ENCODE peak calls at places on chromosomes 3 and 15, in ten cellular contexts. C is HCT116, V is fibroblast of lung, E is IMR-90, Y is OCI-LY7, P is neural progenitor cell, F is GM23248, H is PC-3, A is mammary epithelial cell, W is GM23338. L is an unnamed sample.

GRCh38 chr3:32843504-32844321 is 25.9 kb downstream of the TRIM71 start:
- DNase-seq in C (no peak), V (no peak), E (no peak), Y (no peak), P (peak; percentile 96), F (no peak), H (no peak), A (no peak), W (peak; percentile 89), L (no peak)

GRCh38 chr3:100630664-100631063 is 21.3 kb downstream of the ADGRG7 start:
- DNase-seq in C (no peak), V (no peak), E (peak; percentile 15), Y (no peak), P (no peak), F (peak; percentile 7), H (peak; percentile 40), A (no peak), W (peak; percentile 45), L (no peak)

GRCh38 chr3:138862924-138863775 is 28.4 kb upstream of the PIK3CB start:
- DNase-seq in C (peak; percentile 81), V (peak; percentile 56), E (peak; percentile 76), Y (no peak), P (no peak), F (peak; percentile 89), H (peak; percentile 88), A (peak; percentile 96), W (peak; percentile 62), L (peak; percentile 89)

GRCh38 chr15:31230630-31231485 is 95.8 kb upstream of the KLF13 start:
- DNase-seq in C (no peak), V (no peak), E (no peak), Y (peak; percentile 100), P (no peak), F (no peak), H (no peak), A (no peak), W (no peak), L (no peak)

GRCh38 chr3:168511428-168512014 is 415.8 kb upstream of the GOLIM4 start:
- DNase-seq in C (no peak), V (peak; percentile 48), E (peak; percentile 20), Y (peak; percentile 0), P (no peak), F (peak; percentile 52), H (peak; percentile 50), A (no peak), W (peak; percentile 44), L (no peak)

GRCh38 chr3:136038668-136039067 is 73.1 kb downstream of the PPP2R3A start:
- DNase-seq in C (no peak), V (no peak), E (no peak), Y (no peak), P (no peak), F (no peak), H (no peak), A (no peak), W (no peak), L (no peak)

GRCh38 chr15:74460298-74460697 is 662 bp downstream of the UBL7 start:
- DNase-seq in C (no peak), V (no peak), E (no peak), Y (peak; percentile 27), P (no peak), F (no peak), H (no peak), A (no peak), W (peak; percentile 34), L (peak; percentile 80)

GRCh38 chr3:88986834-88987233 is 120.6 kb upstream of the EPHA3 start:
- DNase-seq in C (no peak), V (peak; percentile 1), E (peak; percentile 65), Y (no peak), P (no peak), F (peak; percentile 79), H (peak; percentile 82), A (peak; percentile 93), W (no peak), L (peak; percentile 18)

GRCh38 chr3:32954506-32954905 is 3.1 kb downstream of the CCR4 start:
- DNase-seq in C (no peak), V (no peak), E (no peak), Y (no peak), P (no peak), F (no peak), H (no peak), A (peak; percentile 61), W (no peak), L (no peak)

GRCh38 chr3:188134856-188135255 is 19.1 kb upstream of the LPP start:
- DNase-seq in C (no peak), V (no peak), E (no peak), Y (no peak), P (no peak), F (no peak), H (no peak), A (no peak), W (no peak), L (no peak)

GRCh38 chr3:197801801-197802504 is 10.9 kb downstream of the LRCH3 start:
- DNase-seq in C (no peak), V (peak; percentile 48), E (peak; percentile 51), Y (peak; percentile 57), P (no peak), F (peak; percentile 73), H (peak; percentile 59), A (peak; percentile 60), W (peak; percentile 35), L (peak; percentile 15)

GRCh38 chr3:155236473-155236872 is 57.0 kb downstream of the STRIT1 start:
- DNase-seq in C (no peak), V (no peak), E (no peak), Y (no peak), P (no peak), F (no peak), H (no peak), A (no peak), W (no peak), L (no peak)
- H3K4me2 ChIP-seq in C (no peak overlapping the region), V (no peak overlapping the region), E (no peak overlapping the region), Y (no peak overlapping the region), P (no peak overlapping the region), F (no peak overlapping the region), H (no peak overlapping the region), A (no peak overlapping the region), W (no peak overlapping the region), L (no peak overlapping the region)

GRCh38 chr3:49352286-49352685 is 5.9 kb downstream of the GPX1 start:
- DNase-seq in C (no peak), V (no peak), E (no peak), Y (no peak), P (no peak), F (peak; percentile 17), H (no peak), A (no peak), W (no peak), L (no peak)

GRCh38 chr3:49353022-49353421 is 5.1 kb downstream of the GPX1 start:
- DNase-seq in C (no peak), V (no peak), E (no peak), Y (no peak), P (no peak), F (peak; percentile 18), H (peak; percentile 42), A (no peak), W (no peak), L (no peak)

GRCh38 chr3:49349617-49350114 is 8.5 kb downstream of the GPX1 start:
- DNase-seq in C (no peak), V (no peak), E (no peak), Y (no peak), P (no peak), F (no peak), H (no peak), A (no peak), W (no peak), L (no peak)

GRCh38 chr3:49346797-49347251 is 7.0 kb upstream of the USP4 start:
- DNase-seq in C (no peak), V (peak; percentile 44), E (peak; percentile 69), Y (no peak), P (no peak), F (peak; percentile 82), H (peak; percentile 83), A (peak; percentile 67), W (no peak), L (peak; percentile 85)

GRCh38 chr3:49351521-49352011 is 6.6 kb downstream of the GPX1 start:
- DNase-seq in C (no peak), V (peak; percentile 90), E (peak; percentile 94), Y (no peak), P (no peak), F (peak; percentile 88), H (peak; percentile 85), A (peak; percentile 83), W (no peak), L (peak; percentile 94)
- H3K4me1 ChIP-seq in C (peaks cover 7% of the 10 kb centered on the region), V (peaks cover 15% of the 10 kb centered on the region), E (peaks cover 20% of the 10 kb centered on the region), Y (peaks cover 38% of the 10 kb centered on the region), P (no peaks in the 10 kb centered on the region), F (peaks cover 38% of the 10 kb centered on the region), H (peaks cover 36% of the 10 kb centered on the region), A (peaks cover 38% of the 10 kb centered on the region), W (no peaks in the 10 kb centered on the region), L (peaks cover 34% of the 10 kb centered on the region)

DNA sequence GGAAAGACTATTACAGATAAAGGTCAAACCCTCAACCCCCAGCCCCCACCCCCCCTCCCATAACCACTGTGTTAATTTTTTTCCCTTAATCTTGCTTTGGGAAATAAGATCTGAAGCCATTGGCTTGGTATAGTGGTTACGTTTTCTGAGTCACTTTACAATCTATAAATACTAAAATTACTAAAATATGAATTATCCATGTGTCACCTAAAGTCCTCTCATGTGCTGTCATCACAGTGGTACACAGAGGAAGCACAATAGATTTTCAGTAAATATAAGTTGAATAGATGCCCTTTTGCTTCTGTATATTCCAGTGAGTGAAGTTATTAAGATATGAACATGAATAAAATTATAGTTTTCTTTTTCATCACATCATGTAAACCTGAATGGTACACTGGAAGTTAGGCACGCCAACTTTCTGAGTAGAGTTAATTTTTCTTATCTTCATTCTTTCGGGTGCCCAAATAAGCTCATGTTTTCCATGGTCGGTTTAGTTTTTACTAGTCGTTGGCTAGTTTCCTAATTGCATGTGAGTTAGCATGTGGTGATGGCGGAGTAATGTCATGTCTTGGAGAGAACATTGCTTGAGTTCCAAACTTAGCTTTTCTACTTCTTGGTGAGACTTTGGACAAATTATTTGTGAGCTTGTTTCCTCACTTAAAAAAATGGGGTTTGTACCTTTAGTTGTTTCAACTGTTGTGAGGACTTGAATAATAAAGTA is 11.5 kb downstream of the PPP4R2 start:
- DNase-seq in C (no peak), V (peak; percentile 7), E (no peak), Y (no peak), P (no peak), F (peak; percentile 35), H (no peak), A (no peak), W (no peak), L (peak; percentile 36)
- H3K36me3 ChIP-seq in C (peaks cover 16% of the 10 kb centered on the region), V (peaks cover 6% of the 10 kb centered on the region), E (peaks cover 25% of the 10 kb centered on the region), Y (peaks cover 98% of the 10 kb centered on the region), P (peaks cover 10% of the 10 kb centered on the region), F (peaks cover 15% of the 10 kb centered on the region), H (peaks cover 28% of the 10 kb centered on the region), A (peaks cover 9% of the 10 kb centered on the region), W (peaks cover 5% of the 10 kb centered on the region), L (peaks cover 22% of the 10 kb centered on the region)

DNA sequence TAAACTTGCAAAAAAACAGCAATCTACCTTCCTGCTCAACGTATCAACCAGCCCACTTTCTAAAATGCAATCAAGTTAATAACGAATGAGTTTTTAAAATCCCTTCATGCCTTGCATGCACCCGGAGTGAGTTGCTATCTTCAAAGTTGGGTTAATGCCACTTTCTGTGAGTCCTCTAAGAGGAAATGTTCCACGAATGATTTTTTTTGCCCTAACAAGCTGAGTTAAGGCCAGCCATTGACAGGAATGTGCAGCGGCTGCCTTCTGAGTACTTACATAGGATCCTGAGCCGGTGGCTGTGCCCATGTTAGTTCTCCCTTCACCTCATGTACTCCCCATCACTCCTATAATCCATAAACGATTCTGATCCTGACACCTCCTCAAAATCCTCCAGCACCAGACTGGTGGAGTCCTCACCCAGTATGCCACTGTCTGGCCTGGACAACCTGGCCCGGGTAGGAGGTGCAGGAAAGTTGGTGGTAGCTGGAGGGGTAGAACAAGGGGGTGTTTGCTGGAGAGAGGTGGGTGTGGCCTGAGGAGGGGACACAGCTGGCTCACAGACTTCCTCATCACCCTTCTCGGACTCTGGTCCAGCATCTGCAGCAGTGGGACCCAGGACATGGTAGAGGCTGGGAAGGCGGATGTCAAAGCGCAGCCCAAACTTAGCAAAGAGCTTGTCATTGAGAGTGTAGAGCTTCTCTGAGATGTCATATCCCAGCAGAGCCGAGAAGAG is 12.4 kb downstream of the POPDC2 start:
- DNase-seq in C (no peak), V (no peak), E (peak; percentile 51), Y (no peak), P (no peak), F (peak; percentile 56), H (no peak), A (no peak), W (no peak), L (peak; percentile 46)
- H3K4me2 ChIP-seq in C (no peak overlapping the region), V (no peak overlapping the region), E (no peak overlapping the region), Y (no peak overlapping the region), P (no peak overlapping the region), F (no peak overlapping the region), H (no peak overlapping the region), A (no peak overlapping the region), W (peak overlapping the region; percentile 61), L (no peak overlapping the region)